ENCODE peak calls at places on chromosomes 5 and 9, in nine cellular contexts. F, E, I, X, T, R, H, K and A are unnamed samples.

GRCh38 chr9:128276574-128277270 is 646 bp downstream of the SWI5 start:
- DNase-seq in T (no peak), H (peak; percentile 80), E (no peak), R (peak; percentile 54), X (peak; percentile 62), F (no peak), K (peak; percentile 45), I (peak; percentile 68), A (no peak)

GRCh38 chr5:79547982-79548381 is 34.0 kb upstream of the HOMER1 start:
- DNase-seq in I (no peak), E (peak; percentile 49), T (no peak), K (no peak), R (no peak), F (no peak), H (no peak), X (no peak), A (no peak)

GRCh38 chr9:133605856-133606721 is 3.1 kb downstream of the FAM163B start:
- DNase-seq in I (no peak), T (no peak), X (no peak), F (no peak), K (no peak), R (no peak), E (no peak), H (no peak), A (no peak)

GRCh38 chr9:84331119-84331791 is 9.3 kb downstream of the SLC28A3 start:
- DNase-seq in F (no peak), E (peak; percentile 46), K (no peak), R (peak; percentile 40), I (peak; percentile 20), X (no peak), T (no peak), H (no peak), A (no peak)

GRCh38 chr5:102886586-102886985 is 131.5 kb downstream of the PAM start:
- DNase-seq in X (no peak), H (no peak), T (no peak), I (no peak), E (no peak), K (no peak), F (no peak), R (no peak), A (no peak)

GRCh38 chr5:135310328-135310989 is 88.6 kb downstream of the MACROH2A1 start:
- DNase-seq in E (peak; percentile 20), T (no peak), I (peak; percentile 84), R (peak; percentile 24), F (no peak), H (no peak), X (no peak), K (no peak), A (peak; percentile 55)

GRCh38 chr9:132049900-132050299 is 29.8 kb downstream of the MED27 start:
- DNase-seq in I (no peak), F (no peak), E (no peak), H (no peak), K (no peak), X (peak; percentile 56), R (no peak), T (no peak), A (no peak)

GRCh38 chr5:55343107-55343506 is 35.3 kb downstream of the MTREX start:
- DNase-seq in K (no peak), E (no peak), H (no peak), R (no peak), X (no peak), T (no peak), I (no peak), F (no peak), A (no peak)

GRCh38 chr9:136596219-136596616 is 50.4 kb upstream of the NOTCH1 start:
- DNase-seq in X (no peak), H (no peak), R (no peak), E (no peak), K (no peak), I (no peak), F (no peak), T (no peak), A (no peak)

GRCh38 chr9:136596630-136597031 is 50.8 kb upstream of the NOTCH1 start:
- DNase-seq in I (no peak), T (no peak), E (no peak), H (no peak), F (no peak), R (peak; percentile 57), X (no peak), K (no peak), A (no peak)

GRCh38 chr9:136597141-136597885 is 51.5 kb upstream of the NOTCH1 start:
- DNase-seq in R (no peak), K (no peak), T (no peak), I (no peak), X (no peak), F (no peak), H (no peak), E (no peak), A (no peak)

GRCh38 chr9:136594492-136594891 is 48.6 kb upstream of the NOTCH1 start:
- DNase-seq in I (no peak), R (no peak), F (no peak), T (no peak), H (no peak), K (no peak), E (no peak), X (no peak), A (no peak)

DNA sequence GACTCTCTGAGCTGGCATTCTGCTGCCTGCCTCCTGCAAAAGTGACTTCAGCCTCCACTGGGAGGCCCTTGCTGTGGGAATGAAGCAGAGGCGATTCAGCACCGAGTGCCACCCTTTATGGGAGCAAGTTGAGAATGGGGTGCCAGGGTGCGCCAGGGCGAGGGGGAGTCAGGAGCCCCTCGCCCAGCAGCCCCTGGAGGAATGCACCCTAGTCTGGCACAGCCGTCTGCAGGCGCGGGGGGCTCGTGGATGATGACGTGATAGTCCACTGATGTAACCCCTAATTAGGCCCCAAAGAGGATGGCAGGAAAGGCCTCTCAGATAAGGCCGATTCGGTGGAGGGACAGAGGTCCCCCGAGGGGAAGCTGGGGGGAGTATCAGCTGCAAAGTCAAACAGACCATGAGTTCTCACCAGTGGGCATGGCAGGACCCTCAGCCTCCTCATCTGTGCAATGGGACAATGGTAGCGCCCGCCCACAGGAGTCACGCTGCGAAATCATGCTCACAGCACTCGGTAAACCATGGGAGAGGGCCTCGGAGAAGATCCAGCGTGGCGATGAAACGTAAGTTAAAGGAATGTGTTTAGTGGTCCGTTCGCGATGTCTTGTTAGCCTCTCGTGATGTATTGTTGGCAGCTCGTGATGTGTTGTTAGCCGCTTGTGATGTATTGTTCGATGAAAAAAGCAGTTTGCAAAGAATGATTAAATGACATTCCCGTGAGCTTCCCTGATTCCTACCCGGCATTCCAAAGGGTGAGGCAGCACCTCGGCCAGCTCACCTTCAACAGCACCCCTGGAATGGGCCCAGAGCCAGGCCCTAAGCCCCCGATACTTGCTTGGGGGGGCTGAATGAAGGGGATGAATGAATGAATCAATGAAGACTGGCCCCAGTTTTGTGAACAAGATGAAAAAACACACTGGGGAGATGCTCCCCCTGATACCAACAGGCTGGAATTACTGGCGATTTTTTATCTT is 49.7 kb upstream of the NOTCH1 start:
- DNase-seq in I (no peak), H (no peak), F (no peak), R (no peak), X (no peak), K (no peak), T (no peak), E (no peak), A (no peak)
- H3K27me3 ChIP-seq in I (peaks cover 78% of the 10 kb centered on the region), H (no peaks in the 10 kb centered on the region), F (no peaks in the 10 kb centered on the region), R (no peaks in the 10 kb centered on the region), X (peaks cover 2% of the 10 kb centered on the region), K (no peaks in the 10 kb centered on the region), T (no peaks in the 10 kb centered on the region), E (peaks cover 20% of the 10 kb centered on the region), A (no peaks in the 10 kb centered on the region)

DNA sequence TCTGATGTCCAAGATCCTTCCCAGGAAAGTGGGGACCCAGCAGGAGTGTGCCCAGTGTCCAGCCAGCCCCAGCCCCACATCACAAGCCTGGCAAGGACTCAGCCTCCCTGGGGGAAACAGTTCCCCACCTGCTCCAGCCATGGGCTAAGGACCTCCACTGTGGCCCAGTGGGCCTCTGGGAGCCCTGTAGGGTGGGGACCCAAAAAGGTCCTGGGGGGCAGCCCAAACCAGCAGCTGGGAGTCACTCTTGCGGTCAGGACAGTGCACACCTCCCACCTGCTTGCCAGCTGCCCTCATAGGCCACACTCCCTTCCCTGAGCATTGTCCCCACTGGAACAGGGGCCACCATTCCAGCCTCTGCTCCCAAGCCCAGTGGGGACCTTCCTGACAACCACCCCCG is 1.7 kb downstream of the ABCA2 start:
- DNase-seq in F (no peak), T (no peak), K (no peak), R (no peak), X (no peak), E (no peak), I (no peak), H (no peak), A (no peak)
- H3K4me1 ChIP-seq in F (no peaks in the 10 kb centered on the region), T (peaks cover 54% of the 10 kb centered on the region), K (peaks cover 3% of the 10 kb centered on the region), R (peaks cover 5% of the 10 kb centered on the region), X (peaks cover 21% of the 10 kb centered on the region), E (no peaks in the 10 kb centered on the region), I (peaks cover 40% of the 10 kb centered on the region), H (no peaks in the 10 kb centered on the region), A (peaks cover 14% of the 10 kb centered on the region)

DNA sequence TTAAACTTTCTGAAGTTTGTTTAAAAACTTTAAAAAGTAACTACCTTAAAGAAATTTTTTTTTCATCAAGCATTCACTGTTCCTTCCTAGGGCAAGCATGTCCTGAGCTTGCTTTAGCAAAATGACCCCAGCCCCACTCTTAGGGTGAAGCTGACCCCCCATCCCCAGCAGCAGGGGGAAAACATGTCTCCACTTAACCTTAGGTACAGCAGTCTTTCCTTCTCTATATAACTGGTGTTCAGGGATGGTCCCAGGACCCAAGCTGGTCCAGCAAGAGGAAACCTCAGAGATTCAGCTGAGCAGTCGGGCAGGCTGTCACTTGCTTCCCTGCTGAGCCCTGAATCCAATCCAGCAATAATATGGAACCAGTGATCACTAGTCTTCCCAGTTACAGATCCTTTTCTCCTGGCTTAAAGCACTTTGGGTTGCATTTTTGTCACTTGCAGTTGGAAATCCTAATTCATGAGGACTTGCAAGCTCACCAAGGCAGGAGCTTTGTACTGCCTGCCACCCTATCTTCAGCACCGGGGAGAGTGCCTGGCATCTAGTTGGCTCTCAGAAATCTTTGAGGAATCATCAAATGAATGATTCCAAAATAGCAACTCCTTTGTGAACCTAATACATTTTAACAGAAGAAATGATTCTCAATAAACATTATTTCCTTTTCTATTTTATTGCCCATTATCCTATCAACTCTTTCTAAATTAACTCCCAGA is 91.2 kb downstream of the FSTL4 start:
- DNase-seq in T (no peak), H (no peak), X (no peak), I (no peak), F (no peak), E (no peak), K (no peak), R (no peak), A (no peak)
- H3K27me3 ChIP-seq in T (no peaks in the 10 kb centered on the region), H (no peaks in the 10 kb centered on the region), X (peaks cover 2% of the 10 kb centered on the region), I (peaks cover 74% of the 10 kb centered on the region), F (no peaks in the 10 kb centered on the region), E (peaks cover 36% of the 10 kb centered on the region), K (no peaks in the 10 kb centered on the region), R (no peaks in the 10 kb centered on the region), A (peaks cover 10% of the 10 kb centered on the region)

GRCh38 chr5:84605246-84605645 is 220.6 kb upstream of the EDIL3 start:
- DNase-seq in H (no peak), K (no peak), X (no peak), T (no peak), F (no peak), I (no peak), R (no peak), E (no peak), A (no peak)

GRCh38 chr5:84597904-84598303 is 213.2 kb upstream of the EDIL3 start:
- DNase-seq in T (no peak), I (no peak), E (no peak), X (no peak), K (no peak), F (no peak), H (no peak), R (no peak), A (no peak)

GRCh38 chr5:84599964-84600363 is 215.3 kb upstream of the EDIL3 start:
- DNase-seq in X (no peak), F (no peak), E (no peak), I (no peak), R (no peak), T (no peak), K (no peak), H (no peak), A (no peak)

GRCh38 chr5:84602371-84602771 is 217.7 kb upstream of the EDIL3 start:
- DNase-seq in K (no peak), T (no peak), X (no peak), E (no peak), F (no peak), H (no peak), I (no peak), R (no peak), A (no peak)

GRCh38 chr5:84603557-84604185 is 219.0 kb upstream of the EDIL3 start:
- DNase-seq in X (peak; percentile 32), F (peak; percentile 62), T (no peak), I (peak; percentile 62), K (no peak), E (peak; percentile 22), R (peak; percentile 81), H (no peak), A (no peak)
- H3K4me1 ChIP-seq in X (no peaks in the 10 kb centered on the region), F (no peaks in the 10 kb centered on the region), T (no peaks in the 10 kb centered on the region), I (no peaks in the 10 kb centered on the region), K (no peaks in the 10 kb centered on the region), E (no peaks in the 10 kb centered on the region), R (no peaks in the 10 kb centered on the region), H (no peaks in the 10 kb centered on the region), A (no peaks in the 10 kb centered on the region)